ENCODE peak calls at places on chromosome 5, in four cellular contexts. P, T, V and N are unnamed samples.

GRCh38 chr5:5418764-5419163 is 3.7 kb upstream of the ICE1 start:
- DNase-seq in P (no peak), V (no peak), T (no peak), N (no peak)

GRCh38 chr5:65120371-65120967 is 351.7 kb downstream of the CWC27 start:
- DNase-seq in T (no peak), P (no peak), V (no peak), N (no peak)

GRCh38 chr5:135204151-135204600 is 170.1 kb upstream of the PITX1 start:
- DNase-seq in V (peak), T (no peak), P (no peak), N (no peak)

GRCh38 chr5:147455321-147455720 is 54.5 kb downstream of the DPYSL3 start:
- DNase-seq in P (no peak), T (no peak), V (no peak), N (no peak)

GRCh38 chr5:116574682-116575634 is at the start of gene SEMA6A:
- DNase-seq in T (peak), V (peak), P (peak), N (peak)

GRCh38 chr5:83312672-83313071 is 158.9 kb upstream of the VCAN start:
- DNase-seq in T (no peak), V (no peak), P (no peak), N (no peak)

GRCh38 chr5:9198399-9198798 is 347.5 kb downstream of the SEMA5A start:
- DNase-seq in V (no peak), P (no peak), T (no peak), N (no peak)

GRCh38 chr5:153237671-153238332 is 252.7 kb upstream of the GRIA1 start:
- DNase-seq in T (no peak), P (no peak), V (no peak), N (no peak)

GRCh38 chr5:137572042-137572695 is 73.0 kb upstream of the SPOCK1 start:
- DNase-seq in P (no peak), V (no peak), T (no peak), N (no peak)

GRCh38 chr5:4553130-4553529 is 587.0 kb upstream of the ADAMTS16 start:
- DNase-seq in T (no peak), V (no peak), P (no peak), N (no peak)

GRCh38 chr5:89117131-89117644 is 234.2 kb upstream of the MEF2C start:
- DNase-seq in V (no peak), P (no peak), T (no peak), N (no peak)

GRCh38 chr5:2917524-2917923 is 166.0 kb upstream of the IRX2 start:
- DNase-seq in P (no peak), V (no peak), T (no peak), N (no peak)

GRCh38 chr5:155514105-155514563 is 500.6 kb downstream of the KIF4B start:
- DNase-seq in P (no peak), T (no peak), V (no peak), N (no peak)

GRCh38 chr5:79507251-79508205 is 6.4 kb downstream of the HOMER1 start:
- DNase-seq in V (no peak), P (no peak), T (no peak), N (no peak)

GRCh38 chr5:101995585-101995984 is 300.5 kb downstream of the SLCO4C1 start:
- DNase-seq in V (no peak), P (no peak), T (no peak), N (no peak)

GRCh38 chr5:168315991-168316578 is 24.6 kb downstream of the WWC1 start:
- DNase-seq in P (no peak), T (peak), V (no peak), N (peak)

GRCh38 chr5:74579215-74579614 is 61.3 kb downstream of the ENC1 start:
- DNase-seq in V (no peak), T (no peak), P (no peak), N (no peak)

GRCh38 chr5:172782169-172783039 is 11.4 kb upstream of the DUSP1 start:
- DNase-seq in P (no peak), V (no peak), T (no peak), N (no peak)

GRCh38 chr5:75366787-75367186 is 29.8 kb downstream of the HMGCR start:
- DNase-seq in V (no peak), T (no peak), P (no peak), N (no peak)

GRCh38 chr5:168042284-168043080 is 249.0 kb upstream of the WWC1 start:
- DNase-seq in P (no peak), T (no peak), V (no peak), N (no peak)

GRCh38 chr5:171494452-171495121 is 75.1 kb downstream of the FGF18 start:
- DNase-seq in T (no peak), P (peak), V (peak), N (peak)

GRCh38 chr5:176388003-176388340 is 426 bp downstream of the NOP16 start:
- DNase-seq in T (no peak), P (no peak), V (peak), N (no peak)

GRCh38 chr5:84272776-84273516 is 111.7 kb downstream of the EDIL3 start:
- DNase-seq in T (no peak), V (no peak), P (no peak), N (no peak)

GRCh38 chr5:127960126-127960744 is 123.3 kb upstream of the SLC12A2 start:
- DNase-seq in T (no peak), P (no peak), V (no peak), N (no peak)

GRCh38 chr5:118931564-118931963 is 56.8 kb downstream of the DTWD2 start:
- DNase-seq in V (no peak), P (no peak), T (no peak), N (no peak)

GRCh38 chr5:154793599-154794524 is 38.7 kb downstream of the LARP1 start:
- DNase-seq in P (no peak), T (peak), V (no peak), N (no peak)

GRCh38 chr5:90434116-90434714 is 24.7 kb upstream of the CETN3 start:
- DNase-seq in P (no peak), V (peak), T (no peak), N (no peak)

GRCh38 chr5:52419357-52419756 is 368.4 kb upstream of the ITGA1 start:
- DNase-seq in P (no peak), T (no peak), V (no peak), N (no peak)

GRCh38 chr5:141779642-141780041 is 97.6 kb upstream of the ARAP3 start:
- DNase-seq in P (no peak), T (no peak), V (no peak), N (no peak)

GRCh38 chr5:10116594-10116993 is 133.1 kb downstream of the ATPSCKMT start:
- DNase-seq in P (no peak), V (no peak), T (no peak), N (no peak)

DNA sequence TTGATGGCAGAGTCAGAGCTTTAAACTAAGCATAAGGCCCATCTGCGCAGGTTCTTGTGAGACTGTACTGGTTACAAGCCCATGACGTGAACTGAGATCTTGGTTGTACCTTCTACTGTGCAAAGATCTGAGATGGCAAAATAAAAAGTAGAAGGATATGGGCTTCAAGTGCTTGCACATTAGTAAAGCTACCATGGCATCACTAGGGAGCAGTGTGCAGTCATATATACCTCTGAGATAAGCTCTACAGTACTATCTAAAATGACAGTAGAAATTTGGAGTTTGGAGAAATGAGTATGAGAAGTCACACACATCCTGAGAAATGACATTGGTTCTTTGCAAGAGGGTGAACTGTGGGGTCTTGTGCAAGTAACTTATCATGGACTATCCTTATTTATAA is 408.2 kb upstream of the PRR16 start:
- DNase-seq in T (no peak), V (no peak), P (no peak), N (no peak)
- TF ChIP-seq CTCF in T (no peak), V (peak), P (no peak), N (peak)

GRCh38 chr5:31479706-31480105 is 52.2 kb downstream of the DROSHA start:
- DNase-seq in V (no peak), T (no peak), P (no peak), N (no peak)
- TF ChIP-seq CTCF in V (no peak), T (no peak), P (no peak), N (no peak)

DNA sequence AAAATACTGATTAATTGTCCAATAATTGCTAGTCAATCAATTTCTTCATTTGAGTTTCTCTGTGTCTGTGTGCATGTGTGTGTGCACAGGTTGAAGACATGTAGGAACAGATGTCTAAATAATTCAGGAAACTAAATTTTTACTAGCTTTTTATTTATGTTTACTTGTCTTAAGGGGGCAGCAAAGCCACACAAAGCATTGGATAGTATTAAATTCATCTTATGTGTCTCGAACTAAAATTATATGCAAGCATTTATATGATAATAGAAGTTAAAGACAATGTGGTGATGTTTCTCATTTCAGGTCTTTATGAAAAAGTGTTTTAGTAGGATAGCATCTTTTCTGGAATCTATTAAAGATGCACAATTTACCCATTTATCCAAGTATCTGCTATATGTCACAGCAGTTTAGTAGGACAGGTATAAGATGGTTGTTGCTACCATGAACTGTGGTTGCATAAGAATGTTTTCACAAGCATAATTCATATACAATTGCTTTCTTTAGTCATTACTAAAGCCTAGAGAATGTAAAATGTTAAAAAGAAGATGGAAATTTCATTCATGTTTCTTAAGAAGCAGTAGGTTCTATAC is 784.6 kb upstream of the NUDT12 start:
- DNase-seq in T (no peak), P (no peak), V (no peak), N (no peak)
- TF ChIP-seq CTCF in T (no peak), P (no peak), V (peak), N (peak)

GRCh38 chr5:144567416-144567770 is 396.7 kb downstream of the KCTD16 start:
- DNase-seq in T (no peak), V (no peak), P (no peak), N (no peak)
- TF ChIP-seq CTCF in T (no peak), V (no peak), P (no peak), N (peak)

DNA sequence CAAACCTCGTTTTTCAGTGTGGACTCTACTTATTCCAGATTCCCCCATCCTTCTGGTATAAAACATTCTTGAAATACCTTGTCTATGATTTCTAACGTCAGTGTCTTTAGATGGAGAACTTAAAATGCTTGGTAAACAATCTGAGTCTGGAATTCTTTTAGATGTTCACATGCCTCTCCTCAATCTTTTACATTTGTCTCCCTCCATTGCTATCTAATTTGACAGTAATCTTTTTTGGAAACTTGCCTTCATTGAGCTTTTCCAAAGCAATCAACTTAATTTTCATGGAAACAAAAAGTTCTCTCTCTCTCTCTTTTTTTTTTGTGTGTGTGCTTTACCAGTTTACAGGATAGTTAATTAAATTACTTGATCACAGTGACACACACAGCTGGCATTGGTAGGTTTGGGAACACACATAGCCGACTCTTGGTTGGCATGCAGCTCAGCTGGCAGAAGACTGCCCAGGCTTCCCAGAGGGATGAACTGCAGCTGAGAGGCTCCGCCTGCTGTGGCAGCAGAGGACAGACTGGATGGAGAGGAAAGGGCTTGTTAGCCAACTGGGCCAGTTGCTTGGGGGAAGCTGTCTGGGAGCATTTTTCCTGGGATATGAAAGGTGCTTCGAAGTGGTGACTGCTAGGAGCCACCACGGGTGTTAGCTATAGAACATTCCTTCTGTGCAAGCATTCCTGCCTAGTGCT is 271.3 kb downstream of the ZSWIM6 start:
- DNase-seq in T (no peak), P (no peak), V (peak), N (no peak)
- TF ChIP-seq CTCF in T (no peak), P (no peak), V (no peak), N (no peak)